ENCODE peak calls at places on chromosome 5, in five cellular contexts. M, O, U, Y and N are unnamed samples.

GRCh38 chr5:91159647-91160046 is 223.5 kb downstream of the ARRDC3 start:
- DNase-seq in Y (no peak), O (no peak), M (no peak), U (no peak), N (no peak)

GRCh38 chr5:128537306-128537998 is 593 bp downstream of the FBN2 start:
- DNase-seq in U (no peak), O (peak; percentile 51), M (peak; percentile 26), Y (no peak), N (peak; percentile 86)

GRCh38 chr5:59123595-59124561 is 541.0 kb downstream of the RAB3C start:
- DNase-seq in Y (no peak), O (no peak), U (peak; percentile 52), M (no peak), N (no peak)

GRCh38 chr5:10288600-10289213 is 19.0 kb downstream of the CMBL start:
- DNase-seq in U (no peak), M (no peak), Y (no peak), O (no peak), N (no peak)

GRCh38 chr5:472656-473343 is 29.8 kb downstream of the EXOC3 start:
- DNase-seq in M (peak; percentile 84), U (no peak), Y (peak; percentile 52), O (peak; percentile 75), N (peak; percentile 91)

GRCh38 chr5:40171971-40172370 is 507.7 kb upstream of the PTGER4 start:
- DNase-seq in U (no peak), Y (no peak), M (no peak), O (peak; percentile 82), N (no peak)

GRCh38 chr5:39140558-39141168 is 66.5 kb upstream of the RICTOR start:
- DNase-seq in M (no peak), Y (no peak), O (no peak), U (no peak), N (no peak)

GRCh38 chr5:17292434-17293015 is 75.1 kb downstream of the BASP1 start:
- DNase-seq in O (no peak), Y (no peak), M (no peak), U (no peak), N (no peak)

GRCh38 chr5:175513297-175513696 is 34.9 kb downstream of the SFXN1 start:
- DNase-seq in O (no peak), Y (no peak), U (no peak), M (no peak), N (no peak)

GRCh38 chr5:6763191-6763590 is 50.0 kb downstream of the TENT4A start:
- DNase-seq in O (no peak), U (no peak), M (no peak), Y (no peak), N (no peak)

GRCh38 chr5:157143127-157143959 is 678 bp upstream of the MED7 start:
- DNase-seq in O (no peak), U (no peak), M (peak; percentile 84), Y (no peak), N (peak; percentile 44)

GRCh38 chr5:179288101-179288808 is 57.0 kb downstream of the ADAMTS2 start:
- DNase-seq in Y (no peak), U (no peak), O (no peak), M (no peak), N (no peak)

GRCh38 chr5:56543431-56544385 is 271.6 kb upstream of the MAP3K1 start:
- DNase-seq in O (no peak), M (peak; percentile 31), Y (no peak), U (no peak), N (no peak)

GRCh38 chr5:158287643-158288228 is 428.8 kb upstream of the CLINT1 start:
- DNase-seq in M (no peak), U (no peak), O (peak; percentile 51), Y (no peak), N (no peak)

GRCh38 chr5:109005611-109006010 is 257.9 kb downstream of the FER start:
- DNase-seq in Y (no peak), U (no peak), M (no peak), O (no peak), N (no peak)

GRCh38 chr5:9924614-9925013 is 294.5 kb upstream of the TAS2R1 start:
- DNase-seq in O (no peak), U (peak; percentile 46), M (peak; percentile 29), Y (no peak), N (peak; percentile 67)

GRCh38 chr5:58394326-58394725 is 65.6 kb downstream of the PLK2 start:
- DNase-seq in M (no peak), O (no peak), U (no peak), Y (no peak), N (no peak)

GRCh38 chr5:157193699-157194424 is 13.2 kb downstream of the ITK start:
- DNase-seq in O (no peak), Y (no peak), U (no peak), M (no peak), N (no peak)

GRCh38 chr5:171667341-171668096 is 118.1 kb upstream of the SMIM23 start:
- DNase-seq in U (no peak), M (no peak), O (peak; percentile 88), Y (no peak), N (no peak)

GRCh38 chr5:33608476-33609026 is 167.8 kb downstream of the TARS1 start:
- DNase-seq in M (no peak), U (no peak), Y (no peak), O (no peak), N (no peak)

GRCh38 chr5:106454651-106455415 is 1215.9 kb downstream of the EFNA5 start:
- DNase-seq in M (no peak), O (peak; percentile 72), Y (peak; percentile 5), U (no peak), N (peak; percentile 32)

GRCh38 chr5:168317521-168318147 is 26.2 kb downstream of the WWC1 start:
- DNase-seq in U (no peak), O (peak; percentile 64), Y (peak; percentile 92), M (peak; percentile 95), N (no peak)

GRCh38 chr5:14487896-14488570 is 93.6 kb upstream of the OTULINL start:
- DNase-seq in U (no peak), Y (no peak), O (no peak), M (no peak), N (no peak)

GRCh38 chr5:6683241-6683640 is 30.0 kb upstream of the TENT4A start:
- DNase-seq in U (no peak), O (no peak), M (no peak), Y (no peak), N (no peak)

GRCh38 chr5:136058031-136058971 is 29.5 kb downstream of the TGFBI start:
- DNase-seq in Y (peak; percentile 99), O (peak; percentile 77), U (no peak), M (peak; percentile 70), N (peak; percentile 20)

GRCh38 chr5:57774439-57774838 is 291.8 kb upstream of the ACTBL2 start:
- DNase-seq in U (no peak), Y (no peak), M (no peak), O (no peak), N (no peak)

GRCh38 chr5:61965495-61965894 is 340.5 kb upstream of the KIF2A start:
- DNase-seq in Y (no peak), O (no peak), M (no peak), U (no peak), N (no peak)

GRCh38 chr5:67934976-67935375 is 280.6 kb upstream of the PIK3R1 start:
- DNase-seq in U (no peak), Y (no peak), O (no peak), M (no peak), N (no peak)

GRCh38 chr5:43281840-43282658 is 31.2 kb downstream of the HMGCS1 start:
- DNase-seq in Y (no peak), M (no peak), O (no peak), U (no peak), N (no peak)

GRCh38 chr5:113170707-113171106 is 194.1 kb downstream of the DCP2 start:
- DNase-seq in U (no peak), M (no peak), Y (no peak), O (no peak), N (no peak)

GRCh38 chr5:113171520-113171919 is 194.9 kb downstream of the DCP2 start:
- DNase-seq in M (no peak), U (no peak), O (no peak), Y (no peak), N (no peak)

GRCh38 chr5:113172231-113172826 is 195.7 kb downstream of the DCP2 start:
- DNase-seq in U (no peak), M (no peak), Y (no peak), O (no peak), N (no peak)

GRCh38 chr5:113167985-113168384 is 191.4 kb downstream of the DCP2 start:
- DNase-seq in Y (no peak), M (no peak), U (no peak), O (no peak), N (no peak)

DNA sequence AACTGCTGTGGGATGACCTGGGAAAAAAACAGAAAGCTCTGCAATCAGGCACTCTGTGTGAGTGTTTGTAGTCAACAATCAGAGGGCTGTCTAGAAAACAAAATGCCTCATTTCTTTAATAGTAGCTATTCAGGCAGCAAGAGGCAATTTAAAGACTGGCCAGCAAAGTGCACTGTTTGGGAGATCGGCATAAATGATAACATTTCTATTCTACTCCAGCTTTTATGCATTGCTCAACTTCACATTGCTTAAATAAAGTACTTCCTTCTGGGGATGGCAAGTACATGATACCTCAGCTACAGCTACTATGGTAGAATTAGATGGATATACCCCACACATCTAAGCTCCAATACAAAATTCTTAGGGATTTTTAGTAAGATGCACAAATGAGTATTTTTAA is 193.1 kb downstream of the DCP2 start:
- DNase-seq in O (no peak), M (no peak), Y (no peak), U (no peak), N (peak; percentile 23)
- TF ChIP-seq MYC in O (no peak), M (no peak), Y (no peak), U (no peak), N (no peak)

GRCh38 chr5:169668732-169669131 is 31.7 kb downstream of the DOCK2 start:
- DNase-seq in Y (no peak), O (no peak), U (no peak), M (peak; percentile 58), N (no peak)
- TF ChIP-seq MAX in Y (no peak), O (no peak), U (no peak), M (peak; percentile 11), N (no peak)

GRCh38 chr5:133393776-133394476 is 218.4 kb downstream of the FSTL4 start:
- DNase-seq in O (no peak), M (no peak), U (no peak), Y (no peak), N (no peak)

GRCh38 chr5:133390416-133391155 is 221.8 kb downstream of the FSTL4 start:
- DNase-seq in O (no peak), U (no peak), M (no peak), Y (no peak), N (no peak)

GRCh38 chr5:133389066-133389590 is 223.2 kb downstream of the FSTL4 start:
- DNase-seq in U (no peak), M (no peak), Y (no peak), O (no peak), N (no peak)

GRCh38 chr5:133391349-133392136 is 220.8 kb downstream of the FSTL4 start:
- DNase-seq in O (no peak), Y (no peak), M (no peak), U (no peak), N (no peak)

DNA sequence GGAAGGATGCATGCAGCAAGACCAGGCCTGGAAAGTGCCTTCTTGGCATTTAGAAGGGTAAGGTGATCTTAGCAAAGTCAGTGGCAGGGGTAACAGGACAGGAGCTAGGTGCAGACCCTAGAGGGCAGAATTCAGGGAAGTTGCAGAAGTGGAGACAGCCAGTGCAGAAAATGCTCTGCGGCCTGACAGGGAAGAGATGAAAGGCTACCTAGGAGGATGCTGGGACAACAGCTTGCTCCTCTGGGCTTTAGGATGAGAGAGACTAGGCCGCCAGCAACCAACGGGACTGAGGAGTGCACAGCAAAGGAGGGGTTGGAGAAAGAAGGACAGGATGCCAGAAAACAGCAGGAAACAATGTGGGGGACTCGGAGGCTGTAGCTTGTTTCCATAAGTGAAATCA is 219.9 kb downstream of the FSTL4 start:
- DNase-seq in Y (no peak), M (no peak), U (no peak), O (no peak), N (no peak)
- H3K4me3 ChIP-seq in Y (no peak overlapping the region), M (no peak overlapping the region), U (no peak overlapping the region), O (no peak overlapping the region), N (no peak overlapping the region)

GRCh38 chr5:100904259-100904822 is 1.3 kb upstream of the ST8SIA4 start:
- DNase-seq in U (no peak), Y (no peak), O (no peak), M (no peak), N (peak; percentile 72)
- TF ChIP-seq MYC in U (no peak), Y (no peak), O (no peak), M (no peak), N (no peak)